ENCODE peak calls at places on chromosomes 4 and X, in six cellular contexts. P is H1, L is K562, K is GM12891, Y is GM12878, F is HepG2. T is an unnamed sample.

GRCh38 chr4:28357985-28358384 is 1497.3 kb downstream of the STIM2 start:
- DNase-seq in L (no peak), P (no peak), Y (no peak), F (no peak), K (no peak), T (no peak)

GRCh38 chrX:47316276-47317025 is 53.9 kb upstream of the ZNF157 start:
- DNase-seq in P (peak; percentile 41), K (no peak), Y (no peak), L (no peak), F (no peak), T (no peak)

GRCh38 chr4:146342600-146343192 is 128.4 kb downstream of the REELD1 start:
- DNase-seq in P (no peak), K (no peak), F (no peak), Y (no peak), L (peak; percentile 25), T (no peak)

GRCh38 chr4:175739612-175740011 is 72.5 kb downstream of the GPM6A start:
- DNase-seq in K (no peak), Y (no peak), L (no peak), F (no peak), P (no peak), T (no peak)

GRCh38 chrX:97860206-97860605 is 976.5 kb downstream of the RPA4 start:
- DNase-seq in F (no peak), P (no peak), K (no peak), Y (no peak), L (no peak), T (no peak)

GRCh38 chr4:38195911-38196310 is 235.7 kb downstream of the PTTG2 start:
- DNase-seq in Y (no peak), F (no peak), L (no peak), K (no peak), P (no peak), T (no peak)

GRCh38 chrX:115428011-115428410 is 133.0 kb upstream of the PLS3 start:
- DNase-seq in L (no peak), Y (no peak), F (no peak), P (no peak), K (no peak), T (no peak)

GRCh38 chr4:6873792-6874461 is 35.7 kb upstream of the TBC1D14 start:
- DNase-seq in Y (no peak), L (peak; percentile 72), P (no peak), K (no peak), F (peak; percentile 41), T (no peak)

GRCh38 chr4:164188236-164188635 is 565.7 kb upstream of the SMIM31 start:
- DNase-seq in Y (no peak), F (no peak), P (no peak), L (no peak), K (no peak), T (no peak)

GRCh38 chrX:116379854-116380253 is 56.6 kb upstream of the SLC6A14 start:
- DNase-seq in L (no peak), Y (no peak), K (no peak), F (no peak), P (no peak), T (no peak)

GRCh38 chrX:153494541-153495361 is at the start of gene BGN:
- DNase-seq in K (no peak), Y (no peak), P (no peak), F (peak; percentile 26), L (peak; percentile 41), T (no peak)

GRCh38 chrX:153646620-153647373 is at the start of gene DUSP9:
- DNase-seq in F (peak; percentile 83), Y (no peak), L (peak; percentile 79), K (no peak), P (no peak), T (peak; percentile 27)

GRCh38 chr4:86512631-86513030 is 81.5 kb upstream of the PTPN13 start:
- DNase-seq in P (no peak), L (no peak), K (no peak), Y (no peak), F (no peak), T (no peak)

GRCh38 chrX:34578237-34578636 is 78.8 kb downstream of the TMEM47 start:
- DNase-seq in F (no peak), P (no peak), Y (no peak), K (no peak), L (no peak), T (no peak)

DNA sequence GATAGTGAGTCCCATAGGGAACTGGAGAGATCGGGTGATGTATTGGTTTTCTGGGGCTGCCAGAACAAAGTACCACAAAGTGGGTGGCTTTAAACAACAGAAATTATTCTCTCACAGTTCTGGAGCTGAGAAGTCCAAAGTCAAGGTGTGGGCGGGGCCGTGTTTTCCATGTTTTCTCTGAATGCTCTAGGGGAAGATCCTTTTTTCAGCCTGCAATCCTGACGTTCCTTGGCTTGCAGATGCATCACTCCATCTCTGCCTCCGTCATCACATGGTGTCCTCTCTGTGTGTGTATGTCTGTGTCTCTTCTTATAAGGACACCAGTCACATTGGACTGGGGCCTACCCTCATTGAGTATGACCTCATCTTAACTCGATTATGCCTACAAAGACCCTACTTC is 7.9 kb upstream of the GPM6B start:
- DNase-seq in P (no peak), Y (no peak), K (no peak), F (no peak), L (no peak), T (no peak)
- TF ChIP-seq TAF1 in P (no peak), Y (no peak), K (no peak), F (no peak), L (no peak), T (no peak)

DNA sequence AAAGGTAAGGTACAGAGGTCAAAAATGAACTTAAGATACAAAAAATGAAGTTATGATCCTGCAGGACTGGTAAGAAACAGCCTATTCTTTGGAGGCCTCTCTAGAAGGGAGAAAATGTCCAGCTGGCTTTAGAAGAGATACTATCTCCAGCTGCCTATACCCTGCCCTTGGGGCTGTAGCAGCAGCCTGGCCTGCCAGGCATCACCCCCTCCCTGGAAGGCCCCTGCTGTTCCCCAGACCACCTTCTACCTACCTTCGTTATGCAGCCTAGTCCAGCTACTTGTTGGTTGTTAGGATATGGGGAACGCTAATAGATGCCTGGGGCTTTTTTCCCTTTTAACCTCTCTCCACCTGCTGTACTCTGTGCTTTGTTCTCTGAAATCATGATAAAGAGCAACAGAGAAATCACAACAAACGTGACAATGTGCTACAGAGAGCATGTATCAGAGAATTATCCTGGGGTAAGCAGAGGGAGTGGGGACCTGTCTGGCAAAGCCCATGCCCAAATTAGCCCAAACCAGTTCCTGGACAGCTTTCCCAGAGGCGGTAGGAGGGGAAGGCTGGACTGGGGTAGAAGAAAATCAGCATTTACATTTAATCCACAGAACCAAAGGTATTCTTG is 34.5 kb downstream of the FRMD7 start:
- DNase-seq in Y (no peak), F (no peak), K (no peak), L (no peak), P (no peak), T (no peak)
- TF ChIP-seq POLR2A in Y (no peak), F (no peak), K (no peak), L (no peak), P (no peak), T (no peak)

DNA sequence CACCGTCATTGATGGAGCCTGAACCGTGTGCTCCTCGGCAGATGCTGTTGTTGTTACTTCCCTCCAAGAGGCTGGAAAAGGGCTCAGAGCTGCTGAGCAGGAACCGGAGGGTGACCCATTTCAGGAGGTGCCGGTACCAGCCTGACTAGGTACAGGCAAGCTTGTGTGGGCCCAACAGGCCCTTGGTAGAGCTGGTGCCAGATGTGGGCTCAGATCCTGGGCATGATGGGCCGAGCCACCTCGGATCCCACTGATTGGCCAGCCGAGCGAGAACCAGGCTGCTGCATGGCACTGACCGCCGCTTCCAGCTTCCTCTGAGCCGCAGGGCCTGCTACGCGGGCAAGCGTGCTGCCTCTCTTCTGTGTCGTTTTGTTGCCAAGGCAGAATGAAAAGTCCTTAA is 33.7 kb downstream of the NOP14 start:
- DNase-seq in K (no peak), Y (no peak), P (no peak), L (no peak), F (no peak), T (no peak)
- TF ChIP-seq POLR2AphosphoS5 in K (peak; percentile 6), Y (no peak), P (no peak), L (no peak), F (no peak), T (peak; percentile 66)

DNA sequence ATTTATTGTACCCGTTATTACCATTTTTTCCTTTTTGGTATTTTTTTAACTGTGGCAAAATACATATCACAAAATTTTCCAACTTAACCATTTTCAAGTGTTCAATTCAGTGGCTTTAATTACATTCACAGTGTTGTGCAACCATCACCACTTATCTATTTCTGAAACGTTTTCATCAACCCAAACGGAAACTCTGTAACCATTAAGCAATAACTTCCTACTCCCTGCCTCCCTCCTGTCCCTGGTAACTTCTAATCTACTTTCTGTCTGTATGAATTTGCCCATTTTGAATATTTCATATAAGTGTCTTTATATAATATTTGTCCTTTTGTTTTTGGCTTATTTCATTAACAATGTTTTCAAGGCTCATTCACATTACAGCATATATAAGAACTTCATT is 57.4 kb upstream of the MSN start:
- DNase-seq in L (no peak), F (no peak), K (no peak), Y (no peak), P (no peak), T (no peak)
- TF ChIP-seq TAF1 in L (no peak), F (no peak), K (no peak), Y (no peak), P (no peak), T (no peak)

GRCh38 chrX:40099046-40099968 is 1.5 kb upstream of the BCOR start:
- DNase-seq in Y (peak; percentile 66), K (no peak), F (no peak), P (no peak), L (peak; percentile 33), T (peak; percentile 44)

GRCh38 chrX:40098264-40099045 is 697 bp upstream of the BCOR start:
- DNase-seq in F (no peak), P (no peak), K (no peak), L (peak; percentile 31), Y (no peak), T (peak; percentile 39)

GRCh38 chrX:40097101-40097491 is 662 bp downstream of the BCOR start:
- DNase-seq in Y (no peak), L (peak; percentile 29), P (no peak), F (no peak), K (no peak), T (no peak)

GRCh38 chrX:40096395-40097091 is 1.2 kb downstream of the BCOR start:
- DNase-seq in F (no peak), L (no peak), Y (no peak), K (no peak), P (no peak), T (no peak)

GRCh38 chrX:40097492-40098263 is at the start of gene BCOR:
- DNase-seq in F (no peak), L (peak; percentile 58), K (no peak), P (no peak), Y (no peak), T (peak; percentile 45)
- TF ChIP-seq POLR2A in F (no peak), L (peak; percentile 73), K (peak; percentile 56), P (peak; percentile 85), Y (peak; percentile 90), T (peak; percentile 79)

DNA sequence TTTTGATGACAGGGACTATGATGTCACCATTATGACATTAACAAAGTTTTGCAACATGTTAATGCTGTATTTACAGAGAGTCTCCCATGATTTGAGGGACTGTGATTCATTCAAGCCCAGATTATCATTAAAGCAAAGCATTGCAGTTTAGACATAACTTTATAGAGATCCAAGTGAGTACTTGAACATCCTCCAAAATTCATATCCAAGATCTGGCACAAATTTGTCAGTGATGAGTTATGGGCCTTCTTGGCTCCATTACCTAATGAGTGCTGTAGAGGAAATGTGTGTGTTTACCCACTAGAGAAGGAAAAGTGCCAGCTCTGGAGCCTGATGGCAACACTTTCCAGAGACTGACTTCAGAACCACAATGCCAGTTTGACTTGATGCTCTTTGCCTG is 432.3 kb downstream of the GALNTL6 start:
- DNase-seq in L (no peak), F (no peak), P (no peak), Y (no peak), K (no peak), T (no peak)
- TF ChIP-seq POLR2AphosphoS5 in L (no peak), F (no peak), P (no peak), Y (no peak), K (no peak), T (no peak)